ENCODE peak calls at places on chromosomes 16 and 17, in six cellular contexts. One of them, this sample, is unnamed.

GRCh38 chr16:88957456-88957767 is 19.6 kb downstream of the CBFA2T3 start:
- DNase-seq in KBM-7: no peak
- DNase-seq in HFF-Myc: no peak
- DNase-seq in IMR-90: no peak
- DNase-seq in GM12878: no peak
- DNase-seq in NCI-H1092: no peak
- DNase-seq in this sample: no peak

GRCh38 chr16:67445913-67446907 is 15.3 kb downstream of the HSD11B2 start:
- DNase-seq in KBM-7: no peak
- DNase-seq in HFF-Myc: no peak
- DNase-seq in IMR-90: no peak
- DNase-seq in GM12878: no peak
- DNase-seq in NCI-H1092: no peak
- DNase-seq in this sample: no peak

GRCh38 chr17:13352747-13353415 is 248.8 kb downstream of the HS3ST3A1 start:
- DNase-seq in KBM-7: no peak
- DNase-seq in HFF-Myc: no peak
- DNase-seq in IMR-90: no peak
- DNase-seq in GM12878: no peak
- DNase-seq in NCI-H1092: no peak
- DNase-seq in this sample: no peak

GRCh38 chr17:62626719-62627218 is 701 bp upstream of the MRC2 start:
- DNase-seq in KBM-7: peak; percentile 70
- DNase-seq in HFF-Myc: peak; percentile 35
- DNase-seq in IMR-90: peak; percentile 90
- DNase-seq in GM12878: no peak
- DNase-seq in NCI-H1092: no peak
- DNase-seq in this sample: no peak

GRCh38 chr17:38451030-38451839 is 23.0 kb downstream of the ARHGAP23 start:
- DNase-seq in KBM-7: no peak
- DNase-seq in HFF-Myc: no peak
- DNase-seq in IMR-90: peak; percentile 79
- DNase-seq in GM12878: no peak
- DNase-seq in NCI-H1092: no peak
- DNase-seq in this sample: no peak

GRCh38 chr17:78998311-78999055 is 11.1 kb downstream of the CANT1 start:
- DNase-seq in KBM-7: no peak
- DNase-seq in HFF-Myc: no peak
- DNase-seq in IMR-90: no peak
- DNase-seq in GM12878: no peak
- DNase-seq in NCI-H1092: peak; percentile 23
- DNase-seq in this sample: peak; percentile 75

GRCh38 chr17:49603720-49604119 is 28.0 kb downstream of the NXPH3 start:
- DNase-seq in KBM-7: no peak
- DNase-seq in HFF-Myc: no peak
- DNase-seq in IMR-90: no peak
- DNase-seq in GM12878: no peak
- DNase-seq in NCI-H1092: no peak
- DNase-seq in this sample: no peak

GRCh38 chr17:45912319-45912718 is 18.0 kb downstream of the MAPT start:
- DNase-seq in KBM-7: no peak
- DNase-seq in HFF-Myc: no peak
- DNase-seq in IMR-90: no peak
- DNase-seq in GM12878: no peak
- DNase-seq in NCI-H1092: no peak
- DNase-seq in this sample: no peak

GRCh38 chr17:78527345-78527744 is 49.9 kb downstream of the DNAH17 start:
- DNase-seq in KBM-7: no peak
- DNase-seq in HFF-Myc: no peak
- DNase-seq in IMR-90: no peak
- DNase-seq in GM12878: no peak
- DNase-seq in NCI-H1092: no peak
- DNase-seq in this sample: no peak